ENCODE peak calls at places on chromosomes 13 and 19, in seven cellular contexts. Z is T follicular helper cell; E is activated naive CD4-positive, alpha-beta T cell treated with anti-CD3 and anti-CD28 coated beads, Interleukin-2, amount 10 ng/mL, durations not matched to agents 7 days and 5 days; K is osteocyte; Y is CD4-positive, alpha-beta T cell; L is epithelial cell of proximal tubule; W is NCI-H748 treated with DMSO at 0.1 percent for 48 hours. V is an unnamed sample.

GRCh38 chr19:37329686-37330085 is 41.2 kb upstream of the ZNF527 start:
- DNase-seq in Z (no peak), E (no peak), K (no peak), Y (no peak), L (no peak), W (no peak), V (no peak)

GRCh38 chr19:39631178-39631577 is 24.5 kb upstream of the LGALS16 start:
- DNase-seq in Z (no peak), E (no peak), K (no peak), Y (no peak), L (no peak), W (no peak), V (no peak)

GRCh38 chr13:99610702-99611289 is 109.5 kb downstream of the TM9SF2 start:
- DNase-seq in Z (no peak), E (no peak), K (no peak), Y (no peak), L (no peak), W (no peak), V (no peak)

GRCh38 chr19:7942981-7943443 is 454 bp downstream of the TIMM44 start:
- DNase-seq in Z (no peak), E (no peak), K (no peak), Y (no peak), L (no peak), W (no peak), V (no peak)

GRCh38 chr13:28618595-28618994 is 40.3 kb upstream of the POMP start:
- DNase-seq in Z (no peak), E (no peak), K (no peak), Y (no peak), L (no peak), W (no peak), V (no peak)

GRCh38 chr19:20969498-20969897 is 46.4 kb downstream of the ZNF85 start:
- DNase-seq in Z (no peak), E (no peak), K (no peak), Y (no peak), L (no peak), W (no peak), V (no peak)

GRCh38 chr19:6714749-6715555 is 5.5 kb downstream of the C3 start:
- DNase-seq in Z (no peak), E (no peak), K (no peak), Y (no peak), L (no peak), W (no peak), V (no peak)

GRCh38 chr13:45180713-45181601 is 19.9 kb downstream of the KCTD4 start:
- DNase-seq in Z (no peak), E (no peak), K (no peak), Y (no peak), L (no peak), W (no peak), V (no peak)

GRCh38 chr13:110308377-110309158 is 1.5 kb downstream of the COL4A2 start:
- DNase-seq in Z (no peak), E (no peak), K (no peak), Y (no peak), L (no peak), W (no peak), V (no peak)

GRCh38 chr13:82758056-82758455 is 1124.2 kb downstream of the SLITRK1 start:
- DNase-seq in Z (no peak), E (no peak), K (no peak), Y (no peak), L (no peak), W (no peak), V (no peak)

GRCh38 chr13:102517959-102518358 is 78.8 kb upstream of the TPP2 start:
- DNase-seq in Z (no peak), E (no peak), K (no peak), Y (no peak), L (no peak), W (no peak), V (no peak)

GRCh38 chr19:7564866-7565265 is 29.3 kb downstream of the PNPLA6 start:
- DNase-seq in Z (no peak), E (no peak), K (no peak), Y (no peak), L (no peak), W (no peak), V (no peak)

GRCh38 chr19:50803633-50804419 is 13.6 kb downstream of the ACP4 start:
- DNase-seq in Z (no peak), E (peak; percentile 31), K (no peak), Y (no peak), L (no peak), W (peak; percentile 64), V (no peak)

GRCh38 chr13:89401209-89401810 is 1730.1 kb downstream of the SLITRK5 start:
- DNase-seq in Z (no peak), E (no peak), K (no peak), Y (no peak), L (peak; percentile 85), W (no peak), V (no peak)

GRCh38 chr19:51096473-51097165 is 11.6 kb downstream of the CTU1 start:
- DNase-seq in Z (no peak), E (no peak), K (no peak), Y (no peak), L (no peak), W (peak; percentile 39), V (peak; percentile 12)

GRCh38 chr13:97067342-97067895 is 73.1 kb upstream of the OXGR1 start:
- DNase-seq in Z (no peak), E (no peak), K (no peak), Y (no peak), L (no peak), W (no peak), V (no peak)

GRCh38 chr19:48394331-48395169 is 1.1 kb downstream of the GRIN2D start:
- DNase-seq in Z (no peak), E (no peak), K (no peak), Y (no peak), L (no peak), W (no peak), V (no peak)

GRCh38 chr19:7386769-7387168 is 38.0 kb downstream of the ARHGEF18 start:
- DNase-seq in Z (no peak), E (no peak), K (no peak), Y (no peak), L (no peak), W (no peak), V (no peak)

GRCh38 chr13:20191902-20192469 is 752 bp downstream of the GJB2 start:
- DNase-seq in Z (no peak), E (no peak), K (no peak), Y (no peak), L (no peak), W (peak; percentile 38), V (no peak)

GRCh38 chr13:113166266-113166665 is 7.8 kb downstream of the PROZ start:
- DNase-seq in Z (no peak), E (no peak), K (no peak), Y (no peak), L (no peak), W (no peak), V (no peak)

GRCh38 chr19:48890551-48890950 is 8.0 kb downstream of the TULP2 start:
- DNase-seq in Z (no peak), E (no peak), K (no peak), Y (no peak), L (no peak), W (no peak), V (no peak)

GRCh38 chr13:36006347-36006746 is 124.8 kb downstream of the DCLK1 start:
- DNase-seq in Z (no peak), E (no peak), K (no peak), Y (no peak), L (no peak), W (peak; percentile 47), V (peak; percentile 24)

V was measured in NCI-H510A treated with DMSO at 0.1 percent for 48 hours.